ENCODE peak calls at places on chromosomes 13 and 19, in seven cellular contexts. M, R, Z, W, A, U and K are unnamed samples.

GRCh38 chr19:49894011-49894664 is 2.5 kb downstream of the IL4I1 start:
- DNase-seq in M (no peak), A (no peak), U (no peak), W (no peak), R (no peak), Z (no peak), K (no peak)

GRCh38 chr13:39329182-39329639 is 273.8 kb downstream of the LHFPL6 start:
- DNase-seq in U (peak; percentile 59), R (no peak), Z (no peak), M (peak; percentile 8), A (no peak), W (no peak), K (no peak)

GRCh38 chr19:33060586-33060985 is 4.1 kb downstream of the RHPN2 start:
- DNase-seq in Z (no peak), U (no peak), R (no peak), A (no peak), W (no peak), M (no peak), K (no peak)

GRCh38 chr19:29875931-29876330 is 64.1 kb downstream of the CCNE1 start:
- DNase-seq in Z (no peak), W (no peak), A (no peak), R (no peak), U (no peak), M (no peak), K (no peak)

GRCh38 chr19:55014714-55015113 is 23.4 kb downstream of the GP6 start:
- DNase-seq in W (no peak), A (no peak), M (no peak), U (no peak), Z (no peak), R (no peak), K (no peak)

GRCh38 chr13:111385182-111385857 is 64.9 kb downstream of the TEX29 start:
- DNase-seq in M (no peak), U (no peak), Z (no peak), R (no peak), W (no peak), A (no peak), K (no peak)

GRCh38 chr13:24038405-24038804 is 122.1 kb upstream of the SPATA13 start:
- DNase-seq in M (peak; percentile 80), W (no peak), U (no peak), Z (peak; percentile 26), R (no peak), A (no peak), K (no peak)

GRCh38 chr19:44689290-44690130 is 9.4 kb upstream of the CEACAM16 start:
- DNase-seq in M (peak; percentile 25), U (peak; percentile 89), A (peak; percentile 63), Z (no peak), W (peak; percentile 95), R (peak; percentile 50), K (peak; percentile 85)

GRCh38 chr19:41088151-41088550 is at the start of gene CYP2A13:
- DNase-seq in U (no peak), M (no peak), A (no peak), W (no peak), R (no peak), Z (no peak), K (no peak)
- H3K4me2 ChIP-seq in U (peak within 1 kb of the TSS; percentile 93), M (no peak within 1 kb of the TSS), A (no peak within 1 kb of the TSS), W (no peak within 1 kb of the TSS), R (no peak within 1 kb of the TSS), Z (no peak within 1 kb of the TSS), K (no peak within 1 kb of the TSS)

GRCh38 chr19:47068246-47068645 is 19.8 kb upstream of the TMEM160 start:
- DNase-seq in A (no peak), R (no peak), M (no peak), Z (no peak), W (no peak), U (no peak), K (no peak)
- H3K4me2 ChIP-seq in A (no peak overlapping the region), R (no peak overlapping the region), M (no peak overlapping the region), Z (no peak overlapping the region), W (no peak overlapping the region), U (no peak overlapping the region), K (no peak overlapping the region)

GRCh38 chr19:51124729-51125128 is at the start of gene SIGLEC9:
- DNase-seq in W (no peak), A (no peak), M (no peak), Z (no peak), U (no peak), R (no peak), K (no peak)
- H3K4me2 ChIP-seq in W (no peak within 1 kb of the TSS), A (no peak within 1 kb of the TSS), M (no peak within 1 kb of the TSS), Z (no peak within 1 kb of the TSS), U (no peak within 1 kb of the TSS), R (no peak within 1 kb of the TSS), K (no peak within 1 kb of the TSS)

DNA sequence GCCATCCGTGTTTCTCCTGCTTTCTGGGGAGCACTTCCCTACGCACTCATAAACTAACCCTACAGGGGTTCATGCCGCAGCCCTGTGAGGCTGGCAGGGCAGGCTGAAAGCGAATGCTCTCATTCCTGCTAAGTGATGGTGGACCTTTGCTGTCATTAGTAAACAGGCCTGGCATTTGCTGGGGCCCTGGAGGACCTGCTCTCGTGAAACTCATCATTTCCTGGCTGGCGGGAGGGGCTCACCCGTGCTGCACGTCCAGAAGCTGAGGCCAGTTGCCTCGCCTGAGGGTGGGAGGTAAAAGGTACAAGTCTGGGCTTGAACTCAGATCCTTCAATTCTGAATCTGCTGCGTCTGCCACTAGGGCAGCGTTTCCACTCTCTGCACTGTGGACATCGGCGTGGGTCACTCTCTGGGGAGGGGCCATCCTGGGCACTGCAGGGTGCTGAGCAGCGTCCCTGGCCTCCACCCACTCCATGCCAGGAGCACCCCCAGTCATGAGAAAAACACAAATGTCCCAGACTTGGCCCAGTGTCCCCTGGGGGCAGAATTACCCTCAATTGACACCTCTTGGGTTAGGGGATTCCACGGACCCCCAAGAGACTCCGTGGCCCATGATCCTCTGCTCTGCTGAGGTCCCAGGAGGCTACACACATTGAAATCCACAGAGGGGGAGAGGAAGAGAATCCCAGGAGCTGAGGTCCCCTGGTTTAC is 7.0 kb downstream of the MOB3A start:
- DNase-seq in M (peak; percentile 21), U (no peak), A (no peak), R (no peak), Z (peak; percentile 93), W (no peak), K (no peak)
- H3K4me2 ChIP-seq in M (peak overlapping the region; percentile 84), U (no peak overlapping the region), A (peak overlapping the region; percentile 2), R (peak overlapping the region; percentile 65), Z (peak overlapping the region; percentile 74), W (no peak overlapping the region), K (no peak overlapping the region)

GRCh38 chr19:35304036-35304435 is 12.1 kb downstream of the MAG start:
- DNase-seq in U (no peak), Z (no peak), A (no peak), R (no peak), M (no peak), W (no peak), K (no peak)

GRCh38 chr19:35302446-35302845 is 10.5 kb downstream of the MAG start:
- DNase-seq in R (no peak), M (no peak), W (no peak), A (no peak), U (no peak), Z (no peak), K (no peak)

GRCh38 chr19:35305181-35305580 is 13.2 kb downstream of the MAG start:
- DNase-seq in A (no peak), W (no peak), U (no peak), Z (no peak), M (no peak), R (no peak), K (no peak)

GRCh38 chr19:35301961-35302360 is 10.0 kb downstream of the MAG start:
- DNase-seq in A (no peak), R (no peak), Z (no peak), M (no peak), U (no peak), W (no peak), K (no peak)

DNA sequence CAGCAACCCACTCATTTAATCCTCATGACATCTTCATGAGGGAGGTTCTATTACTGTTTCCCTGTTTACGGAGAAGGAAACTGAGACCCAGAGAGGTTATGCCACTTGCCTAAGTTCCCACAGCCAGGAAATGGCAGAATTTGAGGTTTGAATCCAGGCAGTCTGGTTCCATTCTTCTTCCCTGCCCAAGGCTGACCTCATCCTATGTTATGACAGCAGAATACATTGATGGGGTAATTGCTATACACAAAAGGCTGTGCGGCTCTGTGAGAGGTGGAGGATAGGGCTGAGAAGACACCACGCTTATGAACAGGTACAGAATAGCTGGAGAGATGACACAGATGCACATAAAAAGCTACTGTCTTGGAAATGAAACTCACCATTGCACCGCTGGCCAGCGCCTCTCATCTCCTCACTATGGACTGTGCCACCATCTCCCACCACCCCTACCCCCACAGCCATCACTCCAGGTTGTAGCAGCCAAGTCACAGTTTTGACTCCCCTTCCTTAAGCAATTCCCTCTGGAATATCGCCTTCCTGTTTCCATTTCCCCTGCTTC is 11.5 kb downstream of the MAG start:
- DNase-seq in M (no peak), R (no peak), W (no peak), A (no peak), Z (no peak), U (no peak), K (no peak)
- H3K4me2 ChIP-seq in M (no peak overlapping the region), R (no peak overlapping the region), W (no peak overlapping the region), A (no peak overlapping the region), Z (no peak overlapping the region), U (no peak overlapping the region), K (no peak overlapping the region)

GRCh38 chr19:35011091-35011689 is 11.1 kb downstream of the GRAMD1A start:
- DNase-seq in U (no peak), Z (no peak), W (no peak), M (no peak), A (no peak), R (no peak), K (no peak)
- H3K4me2 ChIP-seq in U (no peak overlapping the region), Z (no peak overlapping the region), W (no peak overlapping the region), M (no peak overlapping the region), A (no peak overlapping the region), R (no peak overlapping the region), K (no peak overlapping the region)

GRCh38 chr19:58468216-58468839 is 1.4 kb downstream of the ZNF324 start:
- DNase-seq in M (no peak), R (no peak), U (no peak), Z (peak; percentile 54), W (no peak), A (no peak), K (no peak)
- H3K4me2 ChIP-seq in M (peak overlapping the region; percentile 91), R (peak overlapping the region; percentile 70), U (no peak overlapping the region), Z (peak overlapping the region; percentile 74), W (peak overlapping the region; percentile 91), A (peak overlapping the region; percentile 78), K (peak overlapping the region; percentile 79)

DNA sequence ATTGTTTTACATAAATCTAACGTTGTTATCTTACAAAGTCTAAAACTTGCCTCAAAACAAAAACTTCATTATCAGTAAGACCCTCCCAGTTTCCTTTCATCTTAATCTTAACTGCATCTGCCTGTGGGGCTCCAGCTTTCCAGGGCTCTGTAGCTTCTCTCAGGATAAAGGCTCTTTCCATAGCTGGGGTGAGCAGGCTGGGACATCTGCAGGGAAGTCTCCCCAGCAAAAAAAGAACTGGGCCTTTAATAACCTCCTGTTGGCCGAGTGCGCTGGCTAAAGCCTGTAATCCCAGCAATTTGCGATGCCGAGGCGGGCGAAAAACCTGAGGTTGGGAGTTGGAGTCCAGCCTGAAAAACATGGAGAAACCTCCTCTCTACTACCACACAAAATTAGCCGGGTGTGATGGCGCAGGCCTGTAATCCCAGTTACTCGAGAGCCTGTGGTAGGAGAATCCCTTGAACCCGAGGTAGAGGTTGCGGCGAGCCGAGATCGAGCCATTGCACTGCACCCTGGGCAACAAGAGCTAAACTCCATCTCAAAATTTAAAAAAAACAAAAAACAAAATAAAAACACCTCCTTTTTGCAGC is 142.9 kb downstream of the ZNF737 start:
- DNase-seq in A (no peak), R (no peak), Z (no peak), M (no peak), W (no peak), U (no peak), K (peak; percentile 66)
- H3K4me2 ChIP-seq in A (no peak overlapping the region), R (no peak overlapping the region), Z (no peak overlapping the region), M (peak overlapping the region; percentile 88), W (no peak overlapping the region), U (peak overlapping the region; percentile 96), K (peak overlapping the region; percentile 80)